ENCODE peak calls at places on chromosomes 1 and 21, in eight cellular contexts. S, T, K, N, R, F, Q and Z are unnamed samples.

GRCh38 chr1:234597894-234598293 is 12.1 kb downstream of the IRF2BP2 start:
- DNase-seq in T (peak), S (no peak), Q (no peak), N (no peak), F (peak), R (peak), K (peak), Z (no peak)

GRCh38 chr1:46193984-46194570 is 4.2 kb downstream of the POMGNT1 start:
- DNase-seq in Q (no peak), R (no peak), N (no peak), K (no peak), T (no peak), S (no peak), F (no peak), Z (no peak)

GRCh38 chr21:43923391-43923790 is 58.4 kb downstream of the AGPAT3 start:
- DNase-seq in Q (no peak), S (no peak), R (no peak), N (no peak), K (no peak), F (peak), T (no peak), Z (no peak)

GRCh38 chr1:45767035-45767434 is 16.6 kb upstream of the IPP start:
- DNase-seq in S (peak), F (peak), R (no peak), K (no peak), T (peak), Q (peak), N (no peak), Z (peak)

GRCh38 chr1:24121406-24121805 is 9.5 kb upstream of the MYOM3 start:
- DNase-seq in F (no peak), K (no peak), S (no peak), N (no peak), Q (no peak), R (no peak), T (no peak), Z (no peak)

GRCh38 chr1:164635074-164635783 is 76.2 kb downstream of the PBX1 start:
- DNase-seq in K (no peak), R (no peak), S (no peak), Q (no peak), T (no peak), F (no peak), N (no peak), Z (no peak)

GRCh38 chr1:227487606-227488005 is 75.8 kb upstream of the ZNF678 start:
- DNase-seq in Q (no peak), S (no peak), F (no peak), K (no peak), R (no peak), T (no peak), N (no peak), Z (no peak)

GRCh38 chr1:23282967-23283366 is 61.1 kb downstream of the HNRNPR start:
- DNase-seq in N (no peak), F (peak), R (no peak), T (peak), K (no peak), Q (peak), S (peak), Z (peak)

GRCh38 chr1:53410691-53411090 is 48.5 kb upstream of the DMRTB1 start:
- DNase-seq in T (no peak), F (no peak), S (no peak), R (no peak), Q (no peak), N (no peak), K (no peak), Z (no peak)

GRCh38 chr1:47507140-47507539 is 69.3 kb downstream of the FOXD2 start:
- DNase-seq in F (no peak), K (no peak), Q (no peak), N (no peak), R (no peak), S (no peak), T (no peak), Z (no peak)

GRCh38 chr1:151002006-151002405 is 4.7 kb downstream of the MINDY1 start:
- DNase-seq in T (no peak), R (no peak), K (no peak), S (no peak), Q (no peak), N (no peak), F (no peak), Z (no peak)

GRCh38 chr1:116754203-116754977 is at the start of gene CD2:
- DNase-seq in T (no peak), R (no peak), N (no peak), Q (no peak), K (peak), S (no peak), F (no peak), Z (no peak)

GRCh38 chr21:26041441-26042180 is 129.0 kb downstream of the APP start:
- DNase-seq in S (no peak), R (no peak), K (no peak), T (peak), N (no peak), Q (no peak), F (peak), Z (peak)

GRCh38 chr1:89894802-89895201 is 74.0 kb downstream of the LRRC8D start:
- DNase-seq in R (no peak), K (no peak), N (no peak), F (no peak), Q (no peak), T (no peak), S (no peak), Z (no peak)

GRCh38 chr1:108141604-108142003 is 58.5 kb downstream of the SLC25A24 start:
- DNase-seq in K (no peak), T (peak), S (no peak), N (no peak), Q (no peak), F (peak), R (no peak), Z (no peak)

GRCh38 chr1:56533621-56534020 is 45.7 kb downstream of the PLPP3 start:
- DNase-seq in T (no peak), S (no peak), R (no peak), K (no peak), F (no peak), N (no peak), Q (no peak), Z (no peak)

GRCh38 chr1:50422946-50423669 is at the start of gene DMRTA2:
- DNase-seq in T (no peak), K (no peak), R (no peak), Q (no peak), S (no peak), F (peak), N (peak), Z (no peak)

GRCh38 chr1:70966018-70966638 is 81.5 kb downstream of the PTGER3 start:
- DNase-seq in F (peak), Q (no peak), R (no peak), S (no peak), N (no peak), T (peak), K (no peak), Z (no peak)

GRCh38 chr1:225880636-225881035 is 1.5 kb downstream of the TMEM63A start:
- DNase-seq in R (no peak), S (no peak), T (no peak), K (no peak), F (no peak), Q (no peak), N (no peak), Z (no peak)